ENCODE peak calls at places on chromosomes 5 and 9, in ten cellular contexts. One of them, this sample, is unnamed.

GRCh38 chr9:94153905-94154304 is 69.6 kb downstream of the PTPDC1 start:
- DNase-seq in omental fat pad: no peak
- DNase-seq in hepatocyte: no peak
- DNase-seq in foreskin fibroblast: no peak
- DNase-seq in H9: no peak
- DNase-seq in fibroblast of villous mesenchyme: no peak
- DNase-seq in GM12865: peak; percentile 72
- DNase-seq in CD4-positive, alpha-beta T cell: no peak
- DNase-seq in Peyer's patch: peak; percentile 66
- DNase-seq in astrocyte of the spinal cord: no peak
- DNase-seq in this sample: no peak

GRCh38 chr9:21576331-21577189 is 94.4 kb upstream of the IFNE start:
- DNase-seq in foreskin fibroblast: peak; percentile 90
- DNase-seq in fibroblast of villous mesenchyme: peak; percentile 91
- DNase-seq in H9: no peak
- DNase-seq in GM12865: peak; percentile 56
- DNase-seq in astrocyte of the spinal cord: peak; percentile 97
- DNase-seq in omental fat pad: no peak
- DNase-seq in hepatocyte: peak; percentile 38
- DNase-seq in CD4-positive, alpha-beta T cell: peak; percentile 24
- DNase-seq in Peyer's patch: no peak
- DNase-seq in this sample: peak; percentile 88

GRCh38 chr9:129544766-129545165 is 76.1 kb downstream of the C9orf50 start:
- DNase-seq in CD4-positive, alpha-beta T cell: no peak
- DNase-seq in fibroblast of villous mesenchyme: no peak
- DNase-seq in H9: no peak
- DNase-seq in hepatocyte: no peak
- DNase-seq in foreskin fibroblast: peak; percentile 72
- DNase-seq in omental fat pad: no peak
- DNase-seq in Peyer's patch: no peak
- DNase-seq in GM12865: no peak
- DNase-seq in astrocyte of the spinal cord: peak; percentile 65
- DNase-seq in this sample: peak; percentile 45

GRCh38 chr5:135323227-135323626 is 75.8 kb downstream of the MACROH2A1 start:
- DNase-seq in GM12865: no peak
- DNase-seq in hepatocyte: no peak
- DNase-seq in Peyer's patch: no peak
- DNase-seq in omental fat pad: no peak
- DNase-seq in astrocyte of the spinal cord: no peak
- DNase-seq in H9: peak; percentile 10
- DNase-seq in foreskin fibroblast: no peak
- DNase-seq in fibroblast of villous mesenchyme: no peak
- DNase-seq in CD4-positive, alpha-beta T cell: no peak
- DNase-seq in this sample: no peak

GRCh38 chr9:135066291-135066690 is 21.2 kb upstream of the OLFM1 start:
- DNase-seq in CD4-positive, alpha-beta T cell: no peak
- DNase-seq in foreskin fibroblast: no peak
- DNase-seq in GM12865: no peak
- DNase-seq in hepatocyte: no peak
- DNase-seq in astrocyte of the spinal cord: no peak
- DNase-seq in Peyer's patch: peak; percentile 6
- DNase-seq in fibroblast of villous mesenchyme: no peak
- DNase-seq in H9: peak; percentile 1
- DNase-seq in omental fat pad: no peak
- DNase-seq in this sample: no peak

GRCh38 chr9:134899818-134900325 is 17.8 kb downstream of the FCN1 start:
- DNase-seq in GM12865: no peak
- DNase-seq in hepatocyte: no peak
- DNase-seq in Peyer's patch: no peak
- DNase-seq in foreskin fibroblast: no peak
- DNase-seq in CD4-positive, alpha-beta T cell: no peak
- DNase-seq in H9: no peak
- DNase-seq in fibroblast of villous mesenchyme: no peak
- DNase-seq in omental fat pad: no peak
- DNase-seq in astrocyte of the spinal cord: no peak
- DNase-seq in this sample: no peak

GRCh38 chr9:128361981-128362646 is 9.1 kb upstream of the URM1 start:
- DNase-seq in foreskin fibroblast: peak; percentile 92
- DNase-seq in Peyer's patch: peak; percentile 92
- DNase-seq in omental fat pad: peak; percentile 63
- DNase-seq in CD4-positive, alpha-beta T cell: peak; percentile 58
- DNase-seq in astrocyte of the spinal cord: peak; percentile 80
- DNase-seq in GM12865: peak; percentile 76
- DNase-seq in hepatocyte: peak; percentile 93
- DNase-seq in H9: peak; percentile 88
- DNase-seq in fibroblast of villous mesenchyme: peak; percentile 82
- DNase-seq in this sample: peak; percentile 77

GRCh38 chr5:140145818-140146522 is 20.2 kb downstream of the IGIP start:
- DNase-seq in fibroblast of villous mesenchyme: peak; percentile 64
- DNase-seq in foreskin fibroblast: peak; percentile 93
- DNase-seq in CD4-positive, alpha-beta T cell: peak; percentile 63
- DNase-seq in astrocyte of the spinal cord: peak; percentile 60
- DNase-seq in H9: peak; percentile 72
- DNase-seq in omental fat pad: peak; percentile 36
- DNase-seq in hepatocyte: peak; percentile 93
- DNase-seq in GM12865: peak; percentile 64
- DNase-seq in Peyer's patch: peak; percentile 84
- DNase-seq in this sample: peak; percentile 62

GRCh38 chr5:109453251-109453650 is 43.5 kb upstream of the PJA2 start:
- DNase-seq in astrocyte of the spinal cord: no peak
- DNase-seq in omental fat pad: no peak
- DNase-seq in fibroblast of villous mesenchyme: no peak
- DNase-seq in GM12865: no peak
- DNase-seq in CD4-positive, alpha-beta T cell: no peak
- DNase-seq in Peyer's patch: no peak
- DNase-seq in hepatocyte: no peak
- DNase-seq in foreskin fibroblast: peak; percentile 11
- DNase-seq in H9: no peak
- DNase-seq in this sample: no peak

GRCh38 chr9:8208465-8208864 is 408.9 kb upstream of the DMAC1 start:
- DNase-seq in fibroblast of villous mesenchyme: peak; percentile 58
- DNase-seq in hepatocyte: no peak
- DNase-seq in astrocyte of the spinal cord: peak; percentile 71
- DNase-seq in Peyer's patch: no peak
- DNase-seq in CD4-positive, alpha-beta T cell: no peak
- DNase-seq in H9: no peak
- DNase-seq in GM12865: no peak
- DNase-seq in foreskin fibroblast: peak; percentile 89
- DNase-seq in omental fat pad: no peak
- DNase-seq in this sample: no peak

DNA sequence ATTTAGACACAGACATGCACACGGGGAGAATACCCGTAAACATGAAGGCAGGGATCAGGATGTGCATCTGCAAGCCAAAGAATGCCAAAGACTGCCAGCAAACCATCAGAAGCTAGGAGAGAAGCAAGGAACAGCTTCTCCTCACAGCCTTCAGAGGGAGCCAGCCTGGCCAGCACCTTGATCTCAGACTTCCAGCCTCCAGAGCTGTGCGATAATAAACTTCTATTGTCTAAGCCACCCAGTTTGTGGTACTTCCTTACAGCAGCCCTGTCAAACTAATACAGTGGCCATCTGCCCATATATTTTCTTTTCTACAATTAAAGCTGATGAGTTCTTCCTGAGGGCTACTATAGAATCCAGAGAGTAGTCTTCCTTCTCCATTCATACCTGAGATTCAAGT is 135.0 kb downstream of the SNCAIP start:
- DNase-seq in Peyer's patch: no peak
- DNase-seq in foreskin fibroblast: no peak
- DNase-seq in fibroblast of villous mesenchyme: no peak
- DNase-seq in CD4-positive, alpha-beta T cell: no peak
- DNase-seq in astrocyte of the spinal cord: no peak
- DNase-seq in H9: no peak
- DNase-seq in GM12865: no peak
- DNase-seq in omental fat pad: no peak
- DNase-seq in hepatocyte: no peak
- DNase-seq in this sample: no peak
- TF ChIP-seq CTCF in Peyer's patch: no peak
- TF ChIP-seq CTCF in foreskin fibroblast: no peak
- TF ChIP-seq CTCF in fibroblast of villous mesenchyme: no peak
- TF ChIP-seq CTCF in CD4-positive, alpha-beta T cell: no peak
- TF ChIP-seq CTCF in astrocyte of the spinal cord: no peak
- TF ChIP-seq CTCF in H9: no peak
- TF ChIP-seq CTCF in GM12865: no peak
- TF ChIP-seq CTCF in omental fat pad: no peak
- TF ChIP-seq CTCF in hepatocyte: no peak
- TF ChIP-seq CTCF in this sample: no peak

DNA sequence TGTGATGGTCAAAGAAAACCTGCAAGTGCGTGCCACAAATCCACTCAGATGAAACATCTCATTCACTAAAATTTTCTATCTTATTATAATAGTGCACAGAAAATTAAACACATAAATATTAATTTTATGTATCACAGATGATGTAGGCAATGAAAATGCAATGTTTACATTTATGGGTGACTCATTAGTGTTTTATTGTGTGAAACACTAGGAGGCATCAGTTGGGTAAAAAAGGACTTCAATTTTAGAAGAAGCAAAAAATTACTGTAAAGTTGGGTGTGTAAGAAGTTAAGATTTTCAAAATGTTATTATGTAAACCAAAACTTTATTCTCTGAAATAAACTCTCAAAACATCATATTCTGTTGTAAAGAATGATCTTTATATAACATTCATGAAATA is 4.0 kb downstream of the MEF2C start:
- DNase-seq in H9: no peak
- DNase-seq in fibroblast of villous mesenchyme: peak; percentile 27
- DNase-seq in astrocyte of the spinal cord: peak; percentile 36
- DNase-seq in Peyer's patch: no peak
- DNase-seq in hepatocyte: no peak
- DNase-seq in GM12865: no peak
- DNase-seq in CD4-positive, alpha-beta T cell: no peak
- DNase-seq in omental fat pad: no peak
- DNase-seq in foreskin fibroblast: peak; percentile 49
- DNase-seq in this sample: peak; percentile 17
- TF ChIP-seq CTCF in H9: no peak
- TF ChIP-seq CTCF in fibroblast of villous mesenchyme: no peak
- TF ChIP-seq CTCF in astrocyte of the spinal cord: peak; percentile 11
- TF ChIP-seq CTCF in Peyer's patch: no peak
- TF ChIP-seq CTCF in hepatocyte: no peak
- TF ChIP-seq CTCF in GM12865: peak; percentile 7
- TF ChIP-seq CTCF in CD4-positive, alpha-beta T cell: no peak
- TF ChIP-seq CTCF in omental fat pad: no peak
- TF ChIP-seq CTCF in foreskin fibroblast: no peak
- TF ChIP-seq CTCF in this sample: peak; percentile 53

DNA sequence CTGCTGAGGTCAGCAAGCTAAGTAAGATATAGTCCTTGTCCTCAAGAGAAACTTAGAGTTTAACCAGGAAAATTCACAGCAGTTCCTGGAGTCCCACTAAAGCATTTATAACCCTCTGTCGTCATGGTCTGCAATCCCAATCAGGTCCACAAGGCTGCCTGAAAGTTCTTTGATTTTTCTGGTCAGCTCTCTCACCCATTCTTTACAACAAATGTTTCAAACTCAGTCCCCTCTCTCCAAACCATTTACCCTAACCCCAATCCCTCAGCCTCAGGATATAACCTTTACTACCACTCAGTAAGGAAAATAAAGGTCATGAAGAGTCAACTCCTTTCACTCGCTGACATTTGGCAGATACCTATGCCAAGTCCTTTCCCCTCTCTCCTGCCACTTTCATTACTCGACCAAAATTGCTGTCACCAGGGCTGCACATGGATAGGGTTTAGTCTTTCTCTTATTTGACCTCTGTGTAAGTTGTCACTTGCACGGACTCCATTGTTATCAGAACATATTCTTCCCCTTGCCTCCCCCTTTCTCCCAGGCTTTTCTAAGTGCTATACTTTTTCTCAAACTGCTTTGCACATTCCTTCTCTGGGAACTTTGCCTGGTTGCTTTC is 936.6 kb downstream of the NR2F1-AS1 start:
- DNase-seq in CD4-positive, alpha-beta T cell: no peak
- DNase-seq in foreskin fibroblast: no peak
- DNase-seq in GM12865: peak; percentile 2
- DNase-seq in astrocyte of the spinal cord: no peak
- DNase-seq in omental fat pad: no peak
- DNase-seq in Peyer's patch: no peak
- DNase-seq in fibroblast of villous mesenchyme: no peak
- DNase-seq in hepatocyte: peak; percentile 17
- DNase-seq in H9: no peak
- DNase-seq in this sample: no peak
- TF ChIP-seq CTCF in CD4-positive, alpha-beta T cell: no peak
- TF ChIP-seq CTCF in foreskin fibroblast: no peak
- TF ChIP-seq CTCF in GM12865: peak; percentile 5
- TF ChIP-seq CTCF in astrocyte of the spinal cord: peak; percentile 14
- TF ChIP-seq CTCF in omental fat pad: no peak
- TF ChIP-seq CTCF in Peyer's patch: no peak
- TF ChIP-seq CTCF in fibroblast of villous mesenchyme: peak; percentile 18
- TF ChIP-seq CTCF in hepatocyte: no peak
- TF ChIP-seq CTCF in H9: peak; percentile 51
- TF ChIP-seq CTCF in this sample: peak; percentile 25

GRCh38 chr9:137217276-137218211 is 4.5 kb downstream of the RNF208 start:
- DNase-seq in hepatocyte: peak; percentile 90
- DNase-seq in astrocyte of the spinal cord: no peak
- DNase-seq in GM12865: no peak
- DNase-seq in CD4-positive, alpha-beta T cell: no peak
- DNase-seq in omental fat pad: peak; percentile 44
- DNase-seq in fibroblast of villous mesenchyme: peak; percentile 52
- DNase-seq in foreskin fibroblast: peak; percentile 43
- DNase-seq in Peyer's patch: peak; percentile 92
- DNase-seq in H9: peak; percentile 89
- DNase-seq in this sample: no peak
- TF ChIP-seq CTCF in hepatocyte: no peak
- TF ChIP-seq CTCF in astrocyte of the spinal cord: no peak
- TF ChIP-seq CTCF in GM12865: no peak
- TF ChIP-seq CTCF in CD4-positive, alpha-beta T cell: no peak
- TF ChIP-seq CTCF in omental fat pad: no peak
- TF ChIP-seq CTCF in fibroblast of villous mesenchyme: no peak
- TF ChIP-seq CTCF in foreskin fibroblast: no peak
- TF ChIP-seq CTCF in Peyer's patch: no peak
- TF ChIP-seq CTCF in H9: no peak
- TF ChIP-seq CTCF in this sample: no peak

DNA sequence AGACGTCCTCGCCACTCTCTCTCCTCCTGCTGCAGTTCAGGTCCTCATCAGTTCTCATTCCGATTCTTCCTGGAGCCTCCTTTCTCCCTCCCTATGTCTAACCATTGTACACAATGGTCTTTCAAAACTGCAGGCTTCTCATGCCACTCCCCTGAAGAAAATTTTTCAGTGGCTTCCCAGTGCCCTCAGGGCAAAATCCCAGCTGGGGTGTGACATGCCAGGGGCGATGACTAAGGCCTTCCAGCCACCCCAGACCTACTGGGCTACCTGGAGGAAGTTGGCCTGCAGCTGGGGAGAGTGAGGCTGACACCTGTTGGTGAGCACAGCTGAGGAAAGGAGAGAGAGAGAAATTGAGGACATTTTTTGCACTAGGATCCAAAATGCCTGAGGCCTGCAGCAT is 65.2 kb downstream of the SREK1 start:
- DNase-seq in hepatocyte: no peak
- DNase-seq in astrocyte of the spinal cord: no peak
- DNase-seq in Peyer's patch: no peak
- DNase-seq in H9: peak; percentile 64
- DNase-seq in omental fat pad: no peak
- DNase-seq in CD4-positive, alpha-beta T cell: no peak
- DNase-seq in fibroblast of villous mesenchyme: no peak
- DNase-seq in foreskin fibroblast: peak; percentile 24
- DNase-seq in GM12865: no peak
- DNase-seq in this sample: peak; percentile 56
- TF ChIP-seq CTCF in hepatocyte: no peak
- TF ChIP-seq CTCF in astrocyte of the spinal cord: no peak
- TF ChIP-seq CTCF in Peyer's patch: no peak
- TF ChIP-seq CTCF in H9: peak; percentile 32
- TF ChIP-seq CTCF in omental fat pad: no peak
- TF ChIP-seq CTCF in CD4-positive, alpha-beta T cell: no peak
- TF ChIP-seq CTCF in fibroblast of villous mesenchyme: no peak
- TF ChIP-seq CTCF in foreskin fibroblast: no peak
- TF ChIP-seq CTCF in GM12865: no peak
- TF ChIP-seq CTCF in this sample: no peak

This sample was measured in HFFc6.